ENCODE peak calls at places on chromosomes 11 and 22, in eight cellular contexts. One of them, this sample, is unnamed.

GRCh38 chr11:134505125-134505524 is 93.1 kb upstream of the B3GAT1 start:
- DNase-seq in central memory CD4-positive, alpha-beta T cell: no peak
- DNase-seq in GM20000: no peak
- DNase-seq in D341Med: no peak
- DNase-seq in tibial artery: no peak
- DNase-seq in uterus: no peak
- DNase-seq in tibial nerve: no peak
- DNase-seq in stimulated activated CD8-positive, alpha-beta memory T cell treated with anti-CD3 and anti-CD28 coated beads, Interleukin-2, amount 100 ng/mL, for 48 hours: no peak
- DNase-seq in this sample: no peak

GRCh38 chr11:34600339-34601084 is 20.4 kb upstream of the EHF start:
- DNase-seq in central memory CD4-positive, alpha-beta T cell: no peak
- DNase-seq in GM20000: no peak
- DNase-seq in D341Med: no peak
- DNase-seq in tibial artery: no peak
- DNase-seq in uterus: no peak
- DNase-seq in tibial nerve: no peak
- DNase-seq in stimulated activated CD8-positive, alpha-beta memory T cell treated with anti-CD3 and anti-CD28 coated beads, Interleukin-2, amount 100 ng/mL, for 48 hours: no peak
- DNase-seq in this sample: no peak

GRCh38 chr11:118846181-118846946 is 37.3 kb upstream of the CXCR5 start:
- DNase-seq in central memory CD4-positive, alpha-beta T cell: no peak
- DNase-seq in GM20000: no peak
- DNase-seq in D341Med: no peak
- DNase-seq in tibial artery: no peak
- DNase-seq in uterus: no peak
- DNase-seq in tibial nerve: no peak
- DNase-seq in stimulated activated CD8-positive, alpha-beta memory T cell treated with anti-CD3 and anti-CD28 coated beads, Interleukin-2, amount 100 ng/mL, for 48 hours: no peak
- DNase-seq in this sample: no peak

GRCh38 chr11:118679483-118679882 is at the start of gene TREH:
- DNase-seq in central memory CD4-positive, alpha-beta T cell: no peak
- DNase-seq in GM20000: no peak
- DNase-seq in D341Med: no peak
- DNase-seq in tibial artery: peak
- DNase-seq in uterus: no peak
- DNase-seq in tibial nerve: no peak
- DNase-seq in stimulated activated CD8-positive, alpha-beta memory T cell treated with anti-CD3 and anti-CD28 coated beads, Interleukin-2, amount 100 ng/mL, for 48 hours: no peak
- DNase-seq in this sample: no peak

GRCh38 chr22:37782340-37783168 is 25.2 kb upstream of the GCAT start:
- DNase-seq in central memory CD4-positive, alpha-beta T cell: no peak
- DNase-seq in GM20000: no peak
- DNase-seq in D341Med: no peak
- DNase-seq in tibial artery: no peak
- DNase-seq in uterus: no peak
- DNase-seq in tibial nerve: no peak
- DNase-seq in stimulated activated CD8-positive, alpha-beta memory T cell treated with anti-CD3 and anti-CD28 coated beads, Interleukin-2, amount 100 ng/mL, for 48 hours: no peak
- DNase-seq in this sample: no peak

GRCh38 chr11:84316866-84317560 is 1030.8 kb upstream of the CCDC90B start:
- DNase-seq in central memory CD4-positive, alpha-beta T cell: no peak
- DNase-seq in GM20000: no peak
- DNase-seq in D341Med: no peak
- DNase-seq in tibial artery: no peak
- DNase-seq in uterus: peak
- DNase-seq in tibial nerve: no peak
- DNase-seq in stimulated activated CD8-positive, alpha-beta memory T cell treated with anti-CD3 and anti-CD28 coated beads, Interleukin-2, amount 100 ng/mL, for 48 hours: no peak
- DNase-seq in this sample: no peak

GRCh38 chr11:122038543-122038942 is 77.5 kb downstream of the BLID start:
- DNase-seq in central memory CD4-positive, alpha-beta T cell: no peak
- DNase-seq in GM20000: no peak
- DNase-seq in D341Med: no peak
- DNase-seq in tibial artery: no peak
- DNase-seq in uterus: no peak
- DNase-seq in tibial nerve: no peak
- DNase-seq in stimulated activated CD8-positive, alpha-beta memory T cell treated with anti-CD3 and anti-CD28 coated beads, Interleukin-2, amount 100 ng/mL, for 48 hours: no peak
- DNase-seq in this sample: no peak

GRCh38 chr11:17697175-17697949 is 22.0 kb upstream of the MYOD1 start:
- DNase-seq in central memory CD4-positive, alpha-beta T cell: no peak
- DNase-seq in GM20000: peak
- DNase-seq in D341Med: no peak
- DNase-seq in tibial artery: no peak
- DNase-seq in uterus: no peak
- DNase-seq in tibial nerve: no peak
- DNase-seq in stimulated activated CD8-positive, alpha-beta memory T cell treated with anti-CD3 and anti-CD28 coated beads, Interleukin-2, amount 100 ng/mL, for 48 hours: no peak
- DNase-seq in this sample: no peak

GRCh38 chr11:2557381-2557780 is 112.6 kb downstream of the KCNQ1 start:
- DNase-seq in central memory CD4-positive, alpha-beta T cell: no peak
- DNase-seq in GM20000: no peak
- DNase-seq in D341Med: no peak
- DNase-seq in tibial artery: no peak
- DNase-seq in uterus: no peak
- DNase-seq in tibial nerve: no peak
- DNase-seq in stimulated activated CD8-positive, alpha-beta memory T cell treated with anti-CD3 and anti-CD28 coated beads, Interleukin-2, amount 100 ng/mL, for 48 hours: no peak
- DNase-seq in this sample: no peak

GRCh38 chr22:19891350-19892248 is 36.9 kb upstream of the GNB1L start:
- DNase-seq in central memory CD4-positive, alpha-beta T cell: peak
- DNase-seq in GM20000: peak
- DNase-seq in D341Med: peak
- DNase-seq in tibial artery: no peak
- DNase-seq in uterus: peak
- DNase-seq in tibial nerve: no peak
- DNase-seq in stimulated activated CD8-positive, alpha-beta memory T cell treated with anti-CD3 and anti-CD28 coated beads, Interleukin-2, amount 100 ng/mL, for 48 hours: peak
- DNase-seq in this sample: peak

GRCh38 chr11:92222701-92223100 is 1.9 kb upstream of the FAT3 start:
- DNase-seq in central memory CD4-positive, alpha-beta T cell: no peak
- DNase-seq in GM20000: no peak
- DNase-seq in D341Med: no peak
- DNase-seq in tibial artery: no peak
- DNase-seq in uterus: no peak
- DNase-seq in tibial nerve: no peak
- DNase-seq in stimulated activated CD8-positive, alpha-beta memory T cell treated with anti-CD3 and anti-CD28 coated beads, Interleukin-2, amount 100 ng/mL, for 48 hours: no peak
- DNase-seq in this sample: no peak

GRCh38 chr11:36056160-36056751 is 112.4 kb downstream of the LDLRAD3 start:
- DNase-seq in central memory CD4-positive, alpha-beta T cell: no peak
- DNase-seq in GM20000: peak
- DNase-seq in D341Med: peak
- DNase-seq in tibial artery: no peak
- DNase-seq in uterus: no peak
- DNase-seq in tibial nerve: no peak
- DNase-seq in stimulated activated CD8-positive, alpha-beta memory T cell treated with anti-CD3 and anti-CD28 coated beads, Interleukin-2, amount 100 ng/mL, for 48 hours: no peak
- DNase-seq in this sample: no peak

GRCh38 chr11:113457784-113458183 is 17.4 kb downstream of the DRD2 start:
- DNase-seq in central memory CD4-positive, alpha-beta T cell: no peak
- DNase-seq in GM20000: no peak
- DNase-seq in D341Med: no peak
- DNase-seq in tibial artery: no peak
- DNase-seq in uterus: no peak
- DNase-seq in tibial nerve: no peak
- DNase-seq in stimulated activated CD8-positive, alpha-beta memory T cell treated with anti-CD3 and anti-CD28 coated beads, Interleukin-2, amount 100 ng/mL, for 48 hours: no peak
- DNase-seq in this sample: no peak